ENCODE peak calls at places on chromosomes 7 and 10, in six cellular contexts. One of them, this sample, is unnamed.

GRCh38 chr7:127809285-127809702 is 157.3 kb downstream of the SND1 start:
- DNase-seq in cardiac fibroblast: no peak
- DNase-seq in stomach: no peak
- DNase-seq in fibroblast of lung: peak
- DNase-seq in right atrium auricular region: no peak
- DNase-seq in heart left ventricle: no peak
- DNase-seq in this sample: peak

GRCh38 chr10:19719320-19719719 is 96.9 kb upstream of the PLXDC2 start:
- DNase-seq in cardiac fibroblast: peak
- DNase-seq in stomach: no peak
- DNase-seq in fibroblast of lung: peak
- DNase-seq in right atrium auricular region: no peak
- DNase-seq in heart left ventricle: no peak
- DNase-seq in this sample: peak

GRCh38 chr7:55509322-55509721 is 63.0 kb downstream of the VOPP1 start:
- DNase-seq in cardiac fibroblast: peak
- DNase-seq in stomach: no peak
- DNase-seq in fibroblast of lung: peak
- DNase-seq in right atrium auricular region: no peak
- DNase-seq in heart left ventricle: no peak
- DNase-seq in this sample: no peak

GRCh38 chr10:79410315-79411094 is 34.9 kb downstream of the ZCCHC24 start:
- DNase-seq in cardiac fibroblast: no peak
- DNase-seq in stomach: no peak
- DNase-seq in fibroblast of lung: no peak
- DNase-seq in right atrium auricular region: no peak
- DNase-seq in heart left ventricle: peak
- DNase-seq in this sample: no peak

GRCh38 chr7:50349963-50350944 is 45.7 kb downstream of the IKZF1 start:
- DNase-seq in cardiac fibroblast: no peak
- DNase-seq in stomach: no peak
- DNase-seq in fibroblast of lung: no peak
- DNase-seq in right atrium auricular region: no peak
- DNase-seq in heart left ventricle: no peak
- DNase-seq in this sample: no peak

GRCh38 chr7:112080441-112080840 is 125.8 kb downstream of the DOCK4 start:
- DNase-seq in cardiac fibroblast: peak
- DNase-seq in stomach: no peak
- DNase-seq in fibroblast of lung: peak
- DNase-seq in right atrium auricular region: no peak
- DNase-seq in heart left ventricle: no peak
- DNase-seq in this sample: peak

GRCh38 chr7:30201161-30201666 is 66.4 kb downstream of the MTURN start:
- DNase-seq in cardiac fibroblast: no peak
- DNase-seq in stomach: no peak
- DNase-seq in fibroblast of lung: no peak
- DNase-seq in right atrium auricular region: no peak
- DNase-seq in heart left ventricle: no peak
- DNase-seq in this sample: no peak

GRCh38 chr10:71088054-71088453 is 124.3 kb upstream of the UNC5B start:
- DNase-seq in cardiac fibroblast: no peak
- DNase-seq in stomach: peak
- DNase-seq in fibroblast of lung: peak
- DNase-seq in right atrium auricular region: peak
- DNase-seq in heart left ventricle: no peak
- DNase-seq in this sample: no peak

GRCh38 chr10:98309366-98310355 is 41.7 kb upstream of the LOXL4 start:
- DNase-seq in cardiac fibroblast: peak
- DNase-seq in stomach: peak
- DNase-seq in fibroblast of lung: peak
- DNase-seq in right atrium auricular region: peak
- DNase-seq in heart left ventricle: peak
- DNase-seq in this sample: peak

GRCh38 chr10:36547965-36548364 is 577.4 kb upstream of the ANKRD30A start:
- DNase-seq in cardiac fibroblast: no peak
- DNase-seq in stomach: no peak
- DNase-seq in fibroblast of lung: peak
- DNase-seq in right atrium auricular region: no peak
- DNase-seq in heart left ventricle: no peak
- DNase-seq in this sample: no peak

GRCh38 chr10:123862421-123863188 is 29.0 kb downstream of the CPXM2 start:
- DNase-seq in cardiac fibroblast: no peak
- DNase-seq in stomach: no peak
- DNase-seq in fibroblast of lung: no peak
- DNase-seq in right atrium auricular region: no peak
- DNase-seq in heart left ventricle: no peak
- DNase-seq in this sample: no peak

GRCh38 chr7:107857541-107857912 is 33.5 kb upstream of the DLD start:
- DNase-seq in cardiac fibroblast: peak
- DNase-seq in stomach: no peak
- DNase-seq in fibroblast of lung: peak
- DNase-seq in right atrium auricular region: no peak
- DNase-seq in heart left ventricle: no peak
- DNase-seq in this sample: no peak

GRCh38 chr10:30026080-30026479 is 33.3 kb downstream of the JCAD start:
- DNase-seq in cardiac fibroblast: no peak
- DNase-seq in stomach: no peak
- DNase-seq in fibroblast of lung: no peak
- DNase-seq in right atrium auricular region: no peak
- DNase-seq in heart left ventricle: no peak
- DNase-seq in this sample: no peak

GRCh38 chr7:73715648-73716317 is 3.7 kb downstream of the STX1A start:
- DNase-seq in cardiac fibroblast: peak
- DNase-seq in stomach: peak
- DNase-seq in fibroblast of lung: peak
- DNase-seq in right atrium auricular region: no peak
- DNase-seq in heart left ventricle: peak
- DNase-seq in this sample: peak

GRCh38 chr10:29344073-29344820 is 55.4 kb downstream of the LYZL1 start:
- DNase-seq in cardiac fibroblast: peak
- DNase-seq in stomach: no peak
- DNase-seq in fibroblast of lung: peak
- DNase-seq in right atrium auricular region: no peak
- DNase-seq in heart left ventricle: no peak
- DNase-seq in this sample: peak

GRCh38 chr7:22223841-22224240 is 133.1 kb downstream of the RAPGEF5 start:
- DNase-seq in cardiac fibroblast: peak
- DNase-seq in stomach: no peak
- DNase-seq in fibroblast of lung: peak
- DNase-seq in right atrium auricular region: no peak
- DNase-seq in heart left ventricle: no peak
- DNase-seq in this sample: no peak

GRCh38 chr10:130777507-130778165 is 533.9 kb downstream of the TCERG1L start:
- DNase-seq in cardiac fibroblast: no peak
- DNase-seq in stomach: no peak
- DNase-seq in fibroblast of lung: no peak
- DNase-seq in right atrium auricular region: no peak
- DNase-seq in heart left ventricle: no peak
- DNase-seq in this sample: no peak

GRCh38 chr7:120077777-120078176 is 195.2 kb upstream of the KCND2 start:
- DNase-seq in cardiac fibroblast: no peak
- DNase-seq in stomach: no peak
- DNase-seq in fibroblast of lung: no peak
- DNase-seq in right atrium auricular region: no peak
- DNase-seq in heart left ventricle: no peak
- DNase-seq in this sample: no peak

GRCh38 chr7:56495165-56495564 is 378.9 kb upstream of the NUPR2 start:
- DNase-seq in cardiac fibroblast: no peak
- DNase-seq in stomach: no peak
- DNase-seq in fibroblast of lung: no peak
- DNase-seq in right atrium auricular region: no peak
- DNase-seq in heart left ventricle: no peak
- DNase-seq in this sample: no peak

GRCh38 chr10:97109562-97109961 is 76.2 kb downstream of the SLIT1 start:
- DNase-seq in cardiac fibroblast: no peak
- DNase-seq in stomach: no peak
- DNase-seq in fibroblast of lung: no peak
- DNase-seq in right atrium auricular region: no peak
- DNase-seq in heart left ventricle: no peak
- DNase-seq in this sample: no peak

GRCh38 chr10:129387258-129387525 is 79.8 kb upstream of the MGMT start:
- DNase-seq in cardiac fibroblast: no peak
- DNase-seq in stomach: no peak
- DNase-seq in fibroblast of lung: no peak
- DNase-seq in right atrium auricular region: no peak
- DNase-seq in heart left ventricle: no peak
- DNase-seq in this sample: no peak

GRCh38 chr7:131602994-131603372 is 46.6 kb upstream of the PODXL start:
- DNase-seq in cardiac fibroblast: no peak
- DNase-seq in stomach: no peak
- DNase-seq in fibroblast of lung: no peak
- DNase-seq in right atrium auricular region: no peak
- DNase-seq in heart left ventricle: no peak
- DNase-seq in this sample: no peak

GRCh38 chr10:49398000-49398861 is 2.3 kb upstream of the DRGX start:
- DNase-seq in cardiac fibroblast: peak
- DNase-seq in stomach: no peak
- DNase-seq in fibroblast of lung: peak
- DNase-seq in right atrium auricular region: peak
- DNase-seq in heart left ventricle: peak
- DNase-seq in this sample: peak

GRCh38 chr10:23897267-23897666 is 311.7 kb upstream of the KIAA1217 start:
- DNase-seq in cardiac fibroblast: no peak
- DNase-seq in stomach: no peak
- DNase-seq in fibroblast of lung: no peak
- DNase-seq in right atrium auricular region: no peak
- DNase-seq in heart left ventricle: no peak
- DNase-seq in this sample: no peak

GRCh38 chr10:46228076-46229071 is 58.4 kb upstream of the ANTXRL start:
- DNase-seq in cardiac fibroblast: peak
- DNase-seq in stomach: peak
- DNase-seq in fibroblast of lung: peak
- DNase-seq in right atrium auricular region: peak
- DNase-seq in heart left ventricle: peak
- DNase-seq in this sample: peak

GRCh38 chr7:84091318-84091717 is 103.3 kb downstream of the SEMA3A start:
- DNase-seq in cardiac fibroblast: no peak
- DNase-seq in stomach: no peak
- DNase-seq in fibroblast of lung: no peak
- DNase-seq in right atrium auricular region: no peak
- DNase-seq in heart left ventricle: no peak
- DNase-seq in this sample: peak

GRCh38 chr7:862157-862556 is 14.2 kb upstream of the GET4 start:
- DNase-seq in cardiac fibroblast: no peak
- DNase-seq in stomach: no peak
- DNase-seq in fibroblast of lung: no peak
- DNase-seq in right atrium auricular region: no peak
- DNase-seq in heart left ventricle: no peak
- DNase-seq in this sample: peak

GRCh38 chr7:97107192-97107800 is 10.2 kb upstream of the SDHAF3 start:
- DNase-seq in cardiac fibroblast: peak
- DNase-seq in stomach: no peak
- DNase-seq in fibroblast of lung: no peak
- DNase-seq in right atrium auricular region: no peak
- DNase-seq in heart left ventricle: no peak
- DNase-seq in this sample: no peak

GRCh38 chr7:97104719-97105129 is 12.8 kb upstream of the SDHAF3 start:
- DNase-seq in cardiac fibroblast: peak
- DNase-seq in stomach: peak
- DNase-seq in fibroblast of lung: peak
- DNase-seq in right atrium auricular region: peak
- DNase-seq in heart left ventricle: peak
- DNase-seq in this sample: peak
- TF ChIP-seq CTCF in cardiac fibroblast: peak
- TF ChIP-seq CTCF in stomach: peak
- TF ChIP-seq CTCF in fibroblast of lung: peak
- TF ChIP-seq CTCF in right atrium auricular region: peak
- TF ChIP-seq CTCF in heart left ventricle: peak
- TF ChIP-seq CTCF in this sample: peak

GRCh38 chr7:99393363-99394187 is 14.8 kb downstream of the PDAP1 start:
- DNase-seq in cardiac fibroblast: no peak
- DNase-seq in stomach: peak
- DNase-seq in fibroblast of lung: no peak
- DNase-seq in right atrium auricular region: no peak
- DNase-seq in heart left ventricle: peak
- DNase-seq in this sample: peak

GRCh38 chr7:99396914-99397631 is 11.3 kb downstream of the PDAP1 start:
- DNase-seq in cardiac fibroblast: no peak
- DNase-seq in stomach: no peak
- DNase-seq in fibroblast of lung: no peak
- DNase-seq in right atrium auricular region: no peak
- DNase-seq in heart left ventricle: peak
- DNase-seq in this sample: no peak

GRCh38 chr7:99394188-99394502 is 14.3 kb downstream of the PDAP1 start:
- DNase-seq in cardiac fibroblast: no peak
- DNase-seq in stomach: no peak
- DNase-seq in fibroblast of lung: no peak
- DNase-seq in right atrium auricular region: no peak
- DNase-seq in heart left ventricle: peak
- DNase-seq in this sample: no peak

GRCh38 chr7:99397632-99397983 is 10.8 kb downstream of the PDAP1 start:
- DNase-seq in cardiac fibroblast: no peak
- DNase-seq in stomach: no peak
- DNase-seq in fibroblast of lung: no peak
- DNase-seq in right atrium auricular region: no peak
- DNase-seq in heart left ventricle: peak
- DNase-seq in this sample: no peak

GRCh38 chr7:99395616-99396327 is 12.6 kb downstream of the PDAP1 start:
- DNase-seq in cardiac fibroblast: no peak
- DNase-seq in stomach: no peak
- DNase-seq in fibroblast of lung: no peak
- DNase-seq in right atrium auricular region: no peak
- DNase-seq in heart left ventricle: peak
- DNase-seq in this sample: no peak
- TF ChIP-seq CTCF in cardiac fibroblast: peak
- TF ChIP-seq CTCF in stomach: no peak
- TF ChIP-seq CTCF in fibroblast of lung: no peak
- TF ChIP-seq CTCF in right atrium auricular region: no peak
- TF ChIP-seq CTCF in heart left ventricle: no peak
- TF ChIP-seq CTCF in this sample: no peak

DNA sequence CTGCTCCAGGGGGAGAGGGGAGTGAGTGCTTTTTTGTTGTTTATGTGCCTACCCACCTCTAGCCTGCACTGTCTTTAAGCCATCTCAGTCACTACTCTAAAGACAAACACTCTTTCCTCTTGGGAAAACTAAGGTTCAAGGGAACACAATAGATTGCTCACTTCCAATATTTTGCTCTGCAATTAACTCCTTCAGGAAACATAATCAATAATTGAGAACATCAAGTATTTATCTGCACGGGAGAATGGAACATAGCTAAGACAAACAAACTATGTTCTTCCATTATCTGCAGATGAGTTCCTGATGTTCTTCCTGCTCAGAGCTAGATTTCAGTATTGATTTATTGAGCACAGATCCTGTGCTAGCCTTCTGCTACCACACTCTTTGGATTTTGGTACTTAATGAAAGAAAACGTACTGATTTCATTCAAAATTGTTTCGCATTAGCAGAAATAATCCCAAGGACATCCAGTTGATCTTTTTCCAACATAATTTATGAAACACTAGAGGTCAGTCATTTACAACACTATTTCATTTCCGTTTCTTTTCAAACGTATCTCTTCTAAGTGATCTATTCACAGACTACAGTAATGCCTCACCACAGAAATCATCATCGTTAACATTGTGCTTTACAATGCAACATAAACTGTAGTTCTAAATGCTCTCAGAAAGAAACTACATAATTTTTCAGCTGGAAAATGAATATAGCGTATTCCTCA is 8.3 kb downstream of the NEBL start:
- DNase-seq in cardiac fibroblast: peak
- DNase-seq in stomach: no peak
- DNase-seq in fibroblast of lung: no peak
- DNase-seq in right atrium auricular region: no peak
- DNase-seq in heart left ventricle: no peak
- DNase-seq in this sample: peak
- TF ChIP-seq CTCF in cardiac fibroblast: peak
- TF ChIP-seq CTCF in stomach: no peak
- TF ChIP-seq CTCF in fibroblast of lung: no peak
- TF ChIP-seq CTCF in right atrium auricular region: no peak
- TF ChIP-seq CTCF in heart left ventricle: no peak
- TF ChIP-seq CTCF in this sample: peak

GRCh38 chr10:34549953-34550352 is 265.1 kb downstream of the PARD3 start:
- DNase-seq in cardiac fibroblast: no peak
- DNase-seq in stomach: no peak
- DNase-seq in fibroblast of lung: no peak
- DNase-seq in right atrium auricular region: no peak
- DNase-seq in heart left ventricle: no peak
- DNase-seq in this sample: no peak
- TF ChIP-seq CTCF in cardiac fibroblast: no peak
- TF ChIP-seq CTCF in stomach: no peak
- TF ChIP-seq CTCF in fibroblast of lung: no peak
- TF ChIP-seq CTCF in right atrium auricular region: no peak
- TF ChIP-seq CTCF in heart left ventricle: no peak
- TF ChIP-seq CTCF in this sample: no peak